ENCODE peak calls at places on chromosomes 13 and 19, in four cellular contexts. M is endodermal cell, C is neural progenitor cell, N is adrenal gland. E is an unnamed sample.

GRCh38 chr19:55275851-55276719 is 3.8 kb downstream of the HSPBP1 start:
- DNase-seq in N (no peak), C (no peak), M (no peak), E (no peak)

GRCh38 chr19:39133431-39134270 is 8.1 kb downstream of the PAK4 start:
- DNase-seq in N (peak), C (peak), M (peak), E (peak)

GRCh38 chr19:16824658-16825311 is 4.4 kb upstream of the SIN3B start:
- DNase-seq in M (peak), N (peak), C (peak), E (no peak)

GRCh38 chr13:75368167-75368566 is 113.8 kb downstream of the TBC1D4 start:
- DNase-seq in C (no peak), N (peak), M (no peak), E (no peak)

GRCh38 chr13:103272770-103273169 is 206.6 kb upstream of the SLC10A2 start:
- DNase-seq in N (no peak), M (no peak), C (no peak), E (no peak)

GRCh38 chr19:10010247-10010691 is at the start of gene COL5A3:
- DNase-seq in C (peak), N (peak), M (peak), E (no peak)

GRCh38 chr13:47175172-47175806 is 278.4 kb upstream of the HTR2A start:
- DNase-seq in C (no peak), M (no peak), N (no peak), E (no peak)

GRCh38 chr13:67298297-67298696 is 68.2 kb upstream of the PCDH9 start:
- DNase-seq in M (no peak), C (no peak), N (no peak), E (no peak)

GRCh38 chr13:110239280-110240120 is 67.5 kb downstream of the COL4A1 start:
- DNase-seq in C (no peak), M (no peak), N (no peak), E (no peak)

GRCh38 chr19:41427647-41428480 is 690 bp upstream of the B3GNT8 start:
- DNase-seq in N (peak), M (peak), C (peak), E (no peak)

GRCh38 chr19:37867831-37868230 is 38.6 kb downstream of the WDR87 start:
- DNase-seq in N (no peak), M (no peak), C (no peak), E (no peak)

GRCh38 chr13:27171244-27171829 is at the start of gene USP12:
- DNase-seq in M (peak), C (no peak), N (no peak), E (peak)

GRCh38 chr19:17686592-17687042 is 1.5 kb downstream of the UNC13A start:
- DNase-seq in N (peak), M (peak), C (peak), E (no peak)

GRCh38 chr13:31174018-31174417 is 12.3 kb upstream of the HSPH1 start:
- DNase-seq in C (no peak), N (no peak), M (no peak), E (no peak)

GRCh38 chr13:109427148-109427547 is 359.2 kb downstream of the IRS2 start:
- DNase-seq in N (no peak), C (no peak), M (no peak), E (no peak)

GRCh38 chr19:10061717-10062310 is 24.3 kb upstream of the SHFL start:
- DNase-seq in C (peak), N (no peak), M (peak), E (no peak)

GRCh38 chr13:20460744-20461143 is 64.9 kb downstream of the CRYL1 start:
- DNase-seq in C (no peak), N (no peak), M (no peak), E (no peak)

GRCh38 chr19:43526884-43527859 is at the start of gene ETHE1:
- DNase-seq in C (peak), N (peak), M (peak), E (peak)

GRCh38 chr13:98988782-98989181 is 10.9 kb upstream of the DOCK9 start:
- DNase-seq in N (no peak), M (no peak), C (no peak), E (no peak)

GRCh38 chr19:31220540-31220939 is 128.7 kb downstream of the TSHZ3 start:
- DNase-seq in C (peak), N (no peak), M (peak), E (no peak)

GRCh38 chr13:50179977-50180376 is 164.7 kb downstream of the KCNRG start:
- DNase-seq in C (no peak), N (no peak), M (no peak), E (no peak)

GRCh38 chr19:53463263-53463662 is 4.3 kb upstream of the ZNF813 start:
- DNase-seq in M (peak), C (peak), N (peak), E (no peak)

GRCh38 chr13:45356966-45357689 is 16.1 kb upstream of the TPT1 start:
- DNase-seq in M (no peak), N (no peak), C (no peak), E (no peak)

GRCh38 chr19:5691930-5692784 is 2.1 kb downstream of the RPL36 start:
- DNase-seq in C (no peak), N (peak), M (peak), E (no peak)

GRCh38 chr13:30972888-30973377 is 40.5 kb downstream of the TEX26 start:
- DNase-seq in C (no peak), M (no peak), N (no peak), E (no peak)

GRCh38 chr13:105665284-105665683 is 870.2 kb downstream of the EFNB2 start:
- DNase-seq in C (no peak), M (no peak), N (no peak), E (no peak)

GRCh38 chr19:34480971-34481821 is at the start of gene WTIP:
- DNase-seq in M (peak), C (peak), N (peak), E (peak)

GRCh38 chr13:113548171-113548641 is 36.3 kb upstream of the TFDP1 start:
- DNase-seq in N (no peak), C (peak), M (peak), E (peak)

GRCh38 chr13:33015791-33016323 is 366 bp upstream of the KL start:
- DNase-seq in C (peak), N (peak), M (peak), E (no peak)

GRCh38 chr13:33645591-33646554 is 172.1 kb upstream of the RFC3 start:
- DNase-seq in N (no peak), C (no peak), M (no peak), E (no peak)

GRCh38 chr13:86986448-86986847 is 684.7 kb upstream of the SLITRK5 start:
- DNase-seq in N (no peak), M (no peak), C (peak), E (no peak)

GRCh38 chr13:73880365-73880764 is 253.8 kb downstream of the KLF12 start:
- DNase-seq in N (no peak), M (no peak), C (no peak), E (no peak)

GRCh38 chr19:30670011-30670329 is 297.8 kb downstream of the ZNF536 start:
- DNase-seq in N (no peak), C (no peak), M (no peak), E (no peak)

GRCh38 chr13:50651916-50652315 is 191.6 kb downstream of the DLEU7 start:
- DNase-seq in N (no peak), C (no peak), M (no peak), E (no peak)

GRCh38 chr19:53467503-53468262 is at the start of gene ZNF813:
- DNase-seq in C (peak), N (peak), M (peak), E (peak)

GRCh38 chr13:46180393-46180792 is 1.6 kb downstream of the LCP1 start:
- DNase-seq in C (no peak), M (no peak), N (no peak), E (no peak)

GRCh38 chr19:17103177-17103576 is 27.6 kb downstream of the MYO9B start:
- DNase-seq in C (peak), N (peak), M (peak), E (no peak)

DNA sequence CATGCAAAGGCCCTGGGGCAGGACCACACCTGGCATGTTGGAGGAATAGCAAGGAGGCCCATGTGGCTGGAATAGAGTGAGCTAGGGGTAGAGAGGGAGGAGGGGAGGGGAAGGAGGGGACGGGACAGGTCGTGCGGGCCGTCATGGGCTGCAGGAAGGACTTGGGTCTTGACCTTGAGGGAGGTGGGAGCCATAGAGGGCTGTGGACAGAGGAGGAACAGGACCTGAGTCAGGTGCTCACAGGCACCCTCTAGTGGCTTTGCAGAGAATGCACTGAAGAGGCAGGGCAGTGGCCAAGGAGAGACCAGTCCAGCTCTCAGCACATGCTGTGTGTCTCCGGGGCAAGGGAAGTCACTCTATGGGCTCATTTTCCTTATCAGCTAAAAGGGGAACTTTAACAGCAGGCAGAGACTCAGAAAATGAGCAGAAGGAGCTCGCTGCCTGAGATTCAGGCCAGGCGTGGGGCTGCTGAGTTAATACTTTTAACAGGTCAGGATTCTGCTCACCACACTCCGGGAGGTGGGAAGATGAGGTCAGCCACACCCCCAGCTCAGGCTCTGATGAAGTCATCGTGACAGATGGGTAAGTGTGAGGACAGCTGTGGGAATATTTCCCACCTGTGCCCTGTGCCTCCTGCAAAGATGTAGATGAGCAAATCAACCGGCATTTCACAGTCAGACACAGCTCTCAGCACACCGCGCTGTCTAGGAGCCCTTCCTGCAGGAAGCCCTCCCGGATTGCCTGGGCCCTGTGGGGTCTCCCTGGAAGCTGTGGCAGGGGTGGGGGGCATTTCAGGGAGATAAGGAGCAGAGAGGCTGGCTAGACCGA is 6.0 kb upstream of the TNFAIP8L1 start:
- DNase-seq in M (peak), C (peak), N (peak), E (no peak)
- TF ChIP-seq CTCF in M (peak), C (peak), N (peak), E (peak)

DNA sequence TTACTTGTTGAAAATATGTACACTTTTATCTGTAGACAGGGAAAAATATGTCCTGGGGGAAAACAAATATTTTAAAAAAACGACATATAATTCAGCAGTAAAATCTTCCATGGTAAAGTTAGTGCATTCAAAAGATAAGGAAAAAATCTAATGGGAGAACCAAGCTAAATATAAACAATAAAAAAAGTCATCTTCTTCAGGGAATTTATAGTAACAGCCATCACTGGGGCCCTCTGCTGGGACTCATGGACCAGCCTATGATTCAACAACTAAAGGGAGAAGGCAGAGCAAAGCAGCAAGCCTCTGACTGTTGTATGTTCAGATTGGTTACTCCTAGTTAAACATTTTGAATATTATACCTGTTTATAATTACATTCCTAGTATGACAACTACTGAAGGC is 93.0 kb downstream of the ITGBL1 start:
- DNase-seq in M (no peak), C (no peak), N (no peak), E (no peak)
- TF ChIP-seq CTCF in M (no peak), C (no peak), N (no peak), E (no peak)

GRCh38 chr19:4455742-4456565 is 1.6 kb downstream of the UBXN6 start:
- DNase-seq in C (peak), N (peak), M (peak), E (peak)
- TF ChIP-seq CTCF in C (no peak), N (no peak), M (no peak), E (no peak)

GRCh38 chr13:52141299-52141698 is 12.4 kb upstream of the NEK5 start:
- DNase-seq in C (no peak), M (no peak), N (no peak), E (no peak)
- TF ChIP-seq CTCF in C (no peak), M (peak), N (no peak), E (no peak)

GRCh38 chr19:6970478-6970877 is 50.8 kb downstream of the MBD3L2B start:
- DNase-seq in M (no peak), C (no peak), N (peak), E (no peak)
- TF ChIP-seq CTCF in M (no peak), C (no peak), N (no peak), E (no peak)

DNA sequence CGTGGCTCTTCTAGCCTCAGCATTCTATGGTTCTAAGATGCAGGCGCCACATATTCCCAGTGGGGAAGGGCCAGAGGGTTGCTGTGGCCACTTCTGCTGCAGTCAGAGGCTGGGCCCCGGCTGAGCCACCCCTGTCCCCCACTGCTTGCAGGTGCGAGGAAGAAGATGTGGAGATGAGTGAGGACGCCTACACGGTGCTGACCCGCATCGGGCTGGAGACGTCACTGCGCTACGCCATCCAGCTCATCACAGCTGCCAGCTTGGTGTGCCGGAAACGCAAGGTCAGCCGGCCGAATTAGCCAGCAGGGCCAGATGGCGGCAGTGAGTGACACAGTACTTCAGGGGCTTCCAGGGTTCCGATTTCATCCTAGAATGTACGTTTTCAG is 2.0 kb downstream of the LHB start:
- DNase-seq in N (no peak), M (no peak), C (no peak), E (no peak)
- TF ChIP-seq CTCF in N (no peak), M (no peak), C (no peak), E (no peak)

GRCh38 chr13:44243198-44243852 is 130.3 kb upstream of the SERP2 start:
- DNase-seq in C (peak), N (peak), M (peak), E (no peak)
- TF ChIP-seq CTCF in C (peak), N (peak), M (peak), E (no peak)

GRCh38 chr13:93927431-93927830 is 552.1 kb downstream of the DCT start:
- DNase-seq in M (no peak), C (no peak), N (no peak), E (no peak)

GRCh38 chr13:93925976-93926375 is 553.5 kb downstream of the DCT start:
- DNase-seq in C (no peak), M (no peak), N (no peak), E (no peak)

DNA sequence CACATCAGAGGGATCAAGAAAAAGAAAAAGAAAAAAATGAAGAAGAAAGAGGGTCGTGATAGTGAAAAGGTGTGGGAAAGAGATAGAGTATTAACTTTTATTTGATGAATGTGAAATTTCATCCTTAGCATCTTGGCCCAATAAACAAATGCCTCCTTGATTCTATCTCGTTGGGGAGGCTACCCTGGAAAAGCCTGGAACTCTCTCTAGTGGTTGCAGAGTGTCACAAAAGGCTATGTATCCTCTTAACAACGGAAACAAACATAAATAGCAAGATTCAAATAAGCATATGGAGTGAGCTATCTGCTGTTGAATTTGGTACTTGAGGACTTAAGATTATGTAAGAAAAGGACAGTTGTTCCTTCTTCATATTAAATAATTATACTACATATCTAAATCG is 557.4 kb downstream of the DCT start:
- DNase-seq in C (no peak), M (no peak), N (no peak), E (no peak)
- TF ChIP-seq CTCF in C (no peak), M (no peak), N (no peak), E (no peak)

GRCh38 chr19:664913-665443 is 2.0 kb upstream of the RNF126 start:
- DNase-seq in C (peak), M (peak), N (peak), E (peak)
- TF ChIP-seq CTCF in C (peak), M (peak), N (peak), E (peak)